ENCODE peak calls at places on chromosomes 3 and 15, in nine cellular contexts. O, Z, I, U, R, V, F, L and S are unnamed samples.

GRCh38 chr3:185825639-185826481 is 1.0 kb upstream of the IGF2BP2 start:
- DNase-seq in O (no peak), U (no peak), I (peak), R (peak), Z (no peak), L (peak), F (peak), V (peak), S (peak)

GRCh38 chr3:19885468-19885867 is 48.5 kb downstream of the EFHB start:
- DNase-seq in O (no peak), V (peak), R (peak), L (peak), Z (no peak), I (peak), F (no peak), U (no peak), S (peak)

GRCh38 chr3:132083583-132084372 is 49.0 kb upstream of the CPNE4 start:
- DNase-seq in R (no peak), I (peak), F (no peak), V (peak), O (no peak), U (no peak), Z (no peak), L (peak), S (peak)

GRCh38 chr3:10353661-10354372 is 32.9 kb upstream of the SEC13 start:
- DNase-seq in U (no peak), O (no peak), L (no peak), R (no peak), Z (no peak), F (no peak), I (peak), V (no peak), S (no peak)

GRCh38 chr15:90859234-90860131 is 8.9 kb upstream of the FURIN start:
- DNase-seq in O (no peak), Z (no peak), L (no peak), V (no peak), U (no peak), F (no peak), R (no peak), I (no peak), S (no peak)

GRCh38 chr15:74174216-74174965 is 881 bp downstream of the ISLR start:
- DNase-seq in I (no peak), L (no peak), Z (no peak), O (no peak), R (peak), V (peak), F (no peak), U (no peak), S (peak)

GRCh38 chr3:148128136-148128535 is 569.6 kb upstream of the AGTR1 start:
- DNase-seq in F (no peak), L (peak), V (no peak), Z (no peak), O (no peak), U (no peak), R (no peak), I (no peak), S (no peak)

GRCh38 chr3:8371085-8371551 is 130.5 kb upstream of the LMCD1 start:
- DNase-seq in Z (no peak), V (peak), U (no peak), O (no peak), F (no peak), L (peak), I (peak), R (peak), S (peak)

GRCh38 chr3:17300441-17300840 is 415.7 kb downstream of the PLCL2 start:
- DNase-seq in U (no peak), O (no peak), F (no peak), Z (no peak), I (no peak), L (no peak), R (no peak), V (no peak), S (no peak)

GRCh38 chr3:43736558-43736995 is 45.8 kb downstream of the ABHD5 start:
- DNase-seq in F (no peak), O (no peak), Z (no peak), L (no peak), V (no peak), U (no peak), R (no peak), I (peak), S (no peak)

GRCh38 chr3:134449277-134449676 is 36.5 kb downstream of the ANAPC13 start:
- DNase-seq in Z (peak), F (no peak), I (peak), R (peak), V (no peak), L (peak), O (peak), U (no peak), S (peak)

GRCh38 chr3:170488802-170489201 is 70.1 kb downstream of the CLDN11 start:
- DNase-seq in Z (no peak), F (no peak), O (no peak), U (no peak), I (peak), L (no peak), V (peak), R (no peak), S (peak)

GRCh38 chr3:175075269-175075668 is 216.1 kb downstream of the NAALADL2 start:
- DNase-seq in V (peak), F (no peak), L (no peak), O (no peak), I (peak), R (peak), Z (no peak), U (no peak), S (peak)

GRCh38 chr3:126567696-126568438 is 9.1 kb upstream of the C3orf22 start:
- DNase-seq in O (peak), L (no peak), I (no peak), F (no peak), V (no peak), U (no peak), R (peak), Z (no peak), S (peak)

GRCh38 chr3:186340211-186340610 is 21.8 kb downstream of the DGKG start:
- DNase-seq in R (no peak), L (no peak), F (no peak), O (no peak), U (no peak), Z (no peak), V (no peak), I (peak), S (no peak)

GRCh38 chr3:176167272-176167671 is 1030.0 kb downstream of the TBL1XR1 start:
- DNase-seq in R (no peak), O (no peak), I (no peak), U (no peak), Z (no peak), F (no peak), L (no peak), V (no peak), S (no peak)

GRCh38 chr15:59522988-59523461 is 85.0 kb downstream of the FAM81A start:
- DNase-seq in O (no peak), F (peak), R (no peak), U (peak), I (no peak), Z (no peak), L (no peak), V (no peak), S (no peak)

GRCh38 chr3:33787328-33788009 is 11.0 kb upstream of the PDCD6IP start:
- DNase-seq in I (peak), L (peak), O (peak), F (peak), V (peak), R (peak), U (peak), Z (peak), S (peak)

GRCh38 chr15:62186578-62186977 is 21.5 kb upstream of the C2CD4B start:
- DNase-seq in L (no peak), V (no peak), R (no peak), F (no peak), Z (no peak), I (no peak), U (no peak), O (no peak), S (no peak)

GRCh38 chr15:70722266-70723123 is 40.9 kb downstream of the UACA start:
- DNase-seq in O (no peak), L (peak), I (peak), R (peak), V (peak), U (peak), Z (no peak), F (no peak), S (peak)

GRCh38 chr3:27544372-27544865 is 60.2 kb upstream of the SLC4A7 start:
- DNase-seq in O (no peak), I (peak), F (no peak), L (peak), R (peak), Z (no peak), V (peak), U (no peak), S (peak)

GRCh38 chr3:196537319-196537984 is 22.3 kb upstream of the SMCO1 start:
- DNase-seq in O (no peak), U (no peak), F (peak), I (peak), R (peak), Z (no peak), L (peak), V (no peak), S (peak)

GRCh38 chr15:39692464-39693327 is 89.9 kb downstream of the FSIP1 start:
- DNase-seq in Z (no peak), V (no peak), O (peak), I (no peak), L (peak), F (no peak), R (no peak), U (peak), S (no peak)

GRCh38 chr3:15436246-15436645 is 8.8 kb downstream of the EAF1 start:
- DNase-seq in I (no peak), L (no peak), V (no peak), O (peak), R (no peak), U (no peak), F (no peak), Z (no peak), S (no peak)

GRCh38 chr3:140151321-140151720 is 216.3 kb downstream of the CLSTN2 start:
- DNase-seq in L (no peak), I (no peak), U (no peak), O (no peak), Z (no peak), F (no peak), V (no peak), R (no peak), S (no peak)

GRCh38 chr3:4993276-4994143 is 14.3 kb downstream of the BHLHE40 start:
- DNase-seq in V (no peak), F (no peak), I (no peak), O (no peak), L (no peak), U (no peak), Z (no peak), R (no peak), S (no peak)

GRCh38 chr15:68376447-68377060 is 55.4 kb downstream of the ITGA11 start:
- DNase-seq in I (no peak), R (no peak), U (no peak), V (no peak), L (no peak), Z (no peak), O (no peak), F (no peak), S (no peak)

GRCh38 chr15:56989411-56989924 is 71.0 kb downstream of the TCF12 start:
- DNase-seq in O (no peak), R (no peak), V (no peak), Z (no peak), L (no peak), U (no peak), I (no peak), F (no peak), S (no peak)

GRCh38 chr3:48595526-48596121 is 495 bp upstream of the COL7A1 start:
- DNase-seq in I (peak), R (peak), L (peak), U (no peak), Z (no peak), F (no peak), V (peak), O (no peak), S (peak)

GRCh38 chr15:98505611-98506031 is 142.7 kb upstream of the IGF1R start:
- DNase-seq in Z (no peak), U (no peak), O (no peak), F (no peak), L (no peak), R (no peak), V (peak), I (no peak), S (peak)

GRCh38 chr3:129992781-129993180 is 18.3 kb downstream of the TRH start:
- DNase-seq in O (no peak), L (no peak), F (no peak), Z (no peak), R (peak), I (peak), V (no peak), U (no peak), S (peak)

GRCh38 chr3:122697952-122698625 is 17.4 kb downstream of the PARP14 start:
- DNase-seq in I (no peak), U (no peak), V (no peak), Z (no peak), O (no peak), L (no peak), R (no peak), F (no peak), S (no peak)

GRCh38 chr15:58840048-58840447 is 68.9 kb downstream of the MINDY2 start:
- DNase-seq in Z (no peak), F (no peak), O (no peak), V (peak), L (peak), I (peak), R (no peak), U (no peak), S (peak)

GRCh38 chr3:43958973-43959372 is 268.2 kb downstream of the ABHD5 start:
- DNase-seq in L (no peak), O (no peak), R (no peak), I (no peak), V (no peak), F (no peak), Z (no peak), U (no peak), S (no peak)

GRCh38 chr3:50466177-50466576 is 37.3 kb downstream of the CACNA2D2 start:
- DNase-seq in L (no peak), Z (no peak), V (no peak), U (no peak), R (no peak), F (no peak), O (no peak), I (no peak), S (no peak)

GRCh38 chr3:10552631-10552943 is 47.2 kb upstream of the ATP2B2 start:
- DNase-seq in O (no peak), L (no peak), R (no peak), Z (peak), I (no peak), F (no peak), V (no peak), U (no peak), S (no peak)